ENCODE peak calls at places on chromosomes 7 and 10, in nine cellular contexts. L, Y, X, G, D, V, M, Z and K are unnamed samples.

GRCh38 chr7:24701899-24702235 is 55.4 kb downstream of the GSDME start:
- DNase-seq in L (no peak), Y (no peak), X (no peak), G (no peak), D (no peak), V (no peak), M (no peak), Z (no peak), K (no peak)

GRCh38 chr7:93298671-93299070 is 66.5 kb downstream of the VPS50 start:
- DNase-seq in L (no peak), Y (no peak), X (peak), G (no peak), D (no peak), V (peak), M (no peak), Z (no peak), K (no peak)

GRCh38 chr10:30387646-30388243 is 38.7 kb upstream of the MTPAP start:
- DNase-seq in L (no peak), Y (no peak), X (peak), G (no peak), D (no peak), V (no peak), M (no peak), Z (no peak), K (no peak)

GRCh38 chr10:130246113-130246512 is 109.9 kb downstream of the GLRX3 start:
- DNase-seq in L (no peak), Y (no peak), X (no peak), G (no peak), D (no peak), V (no peak), M (no peak), Z (no peak), K (no peak)

GRCh38 chr7:137449016-137449415 is 105.5 kb upstream of the PTN start:
- DNase-seq in L (no peak), Y (no peak), X (peak), G (no peak), D (no peak), V (no peak), M (no peak), Z (no peak), K (no peak)

GRCh38 chr7:51606601-51607154 is 290.1 kb upstream of the COBL start:
- DNase-seq in L (no peak), Y (no peak), X (no peak), G (no peak), D (no peak), V (no peak), M (no peak), Z (no peak), K (no peak)

GRCh38 chr10:45379891-45380540 is 6.0 kb downstream of the ALOX5 start:
- DNase-seq in L (no peak), Y (peak), X (no peak), G (no peak), D (peak), V (no peak), M (peak), Z (no peak), K (no peak)

GRCh38 chr7:138228119-138228518 is 151.9 kb downstream of the AKR1D1 start:
- DNase-seq in L (no peak), Y (no peak), X (no peak), G (no peak), D (no peak), V (no peak), M (no peak), Z (no peak), K (no peak)

GRCh38 chr7:121259826-121260225 is 69.0 kb upstream of the WNT16 start:
- DNase-seq in L (no peak), Y (no peak), X (no peak), G (no peak), D (no peak), V (no peak), M (no peak), Z (no peak), K (no peak)

GRCh38 chr7:47291461-47292051 is 290.4 kb downstream of the TNS3 start:
- DNase-seq in L (peak), Y (peak), X (peak), G (no peak), D (no peak), V (peak), M (no peak), Z (no peak), K (no peak)

GRCh38 chr7:156466955-156467625 is 173.5 kb upstream of the RNF32 start:
- DNase-seq in L (no peak), Y (no peak), X (no peak), G (no peak), D (no peak), V (no peak), M (no peak), Z (no peak), K (no peak)

GRCh38 chr7:112556633-112557032 is 75.8 kb downstream of the LSMEM1 start:
- DNase-seq in L (no peak), Y (no peak), X (no peak), G (no peak), D (no peak), V (no peak), M (no peak), Z (no peak), K (no peak)

GRCh38 chr10:89085153-89085552 is 94.6 kb downstream of the FAS start:
- DNase-seq in L (no peak), Y (no peak), X (no peak), G (no peak), D (no peak), V (no peak), M (no peak), Z (no peak), K (no peak)

GRCh38 chr7:155581954-155582353 is 35.6 kb upstream of the CNPY1 start:
- DNase-seq in L (no peak), Y (no peak), X (no peak), G (no peak), D (no peak), V (no peak), M (no peak), Z (no peak), K (no peak)

GRCh38 chr7:29588900-29589696 is 25.5 kb downstream of the PRR15 start:
- DNase-seq in L (no peak), Y (no peak), X (peak), G (no peak), D (no peak), V (no peak), M (no peak), Z (no peak), K (no peak)

GRCh38 chr7:98284335-98285036 is 3.0 kb downstream of the BRI3 start:
- DNase-seq in L (peak), Y (peak), X (peak), G (no peak), D (peak), V (peak), M (peak), Z (no peak), K (no peak)

GRCh38 chr7:44969049-44969700 is 9.6 kb downstream of the MYO1G start:
- DNase-seq in L (no peak), Y (no peak), X (no peak), G (no peak), D (no peak), V (no peak), M (no peak), Z (no peak), K (no peak)

GRCh38 chr7:44969701-44970494 is 8.9 kb downstream of the MYO1G start:
- DNase-seq in L (no peak), Y (no peak), X (no peak), G (no peak), D (no peak), V (no peak), M (no peak), Z (no peak), K (no peak)

GRCh38 chr7:44965937-44966730 is 12.7 kb downstream of the MYO1G start:
- DNase-seq in L (no peak), Y (no peak), X (no peak), G (no peak), D (no peak), V (no peak), M (no peak), Z (no peak), K (no peak)

GRCh38 chr7:44966731-44967538 is 11.9 kb downstream of the MYO1G start:
- DNase-seq in L (no peak), Y (no peak), X (no peak), G (no peak), D (no peak), V (no peak), M (no peak), Z (no peak), K (no peak)

GRCh38 chr7:44967571-44968446 is 11.0 kb downstream of the MYO1G start:
- DNase-seq in L (no peak), Y (no peak), X (no peak), G (no peak), D (no peak), V (no peak), M (no peak), Z (no peak), K (no peak)
- TF ChIP-seq CTCF in L (peak), Y (peak), X (peak), G (no peak), D (peak), V (peak), M (peak), Z (peak), K (no peak)

GRCh38 chr7:67455508-67455907 is 458.9 kb downstream of the TYW1 start:
- DNase-seq in L (no peak), Y (no peak), X (no peak), G (no peak), D (no peak), V (no peak), M (no peak), Z (no peak), K (no peak)
- TF ChIP-seq CTCF in L (no peak), Y (no peak), X (no peak), G (no peak), D (no peak), V (no peak), M (no peak), Z (no peak), K (no peak)

DNA sequence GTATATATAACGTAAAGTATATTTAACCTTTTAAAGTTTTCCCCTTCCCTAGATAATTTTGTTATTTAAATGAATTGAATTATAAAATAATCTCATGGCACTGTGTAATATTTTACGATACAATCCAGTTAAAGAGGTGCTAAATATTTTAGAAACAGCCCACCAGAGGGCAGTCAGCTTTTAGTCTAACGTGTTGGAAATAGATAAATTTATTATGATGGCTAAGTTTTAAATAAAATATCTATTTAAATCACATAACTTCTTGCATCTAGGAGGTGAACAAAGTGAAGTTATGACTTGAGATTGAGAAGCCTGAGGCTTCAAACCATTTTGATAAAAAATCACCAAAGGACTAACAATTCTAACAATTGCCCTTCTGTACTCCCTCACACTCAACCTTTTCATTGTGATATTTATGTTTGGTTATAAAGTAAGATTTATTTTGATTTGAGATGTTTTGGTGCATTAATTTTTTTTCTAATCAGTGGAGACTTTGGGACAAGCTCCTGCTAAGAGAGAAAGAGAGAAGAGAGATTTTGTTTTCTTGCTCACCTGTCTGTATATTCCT is 171.5 kb upstream of the SP4 start:
- DNase-seq in L (no peak), Y (no peak), X (peak), G (no peak), D (no peak), V (no peak), M (no peak), Z (no peak), K (no peak)
- TF ChIP-seq CTCF in L (peak), Y (no peak), X (peak), G (peak), D (peak), V (peak), M (peak), Z (peak), K (no peak)

GRCh38 chr10:74151057-74151878 is at the start of gene ADK:
- DNase-seq in L (peak), Y (peak), X (peak), G (peak), D (peak), V (peak), M (peak), Z (peak), K (peak)
- TF ChIP-seq CTCF in L (peak), Y (no peak), X (peak), G (peak), D (peak), V (peak), M (peak), Z (peak), K (no peak)

GRCh38 chr7:100475549-100475948 is 3.5 kb downstream of the TSC22D4 start:
- DNase-seq in L (no peak), Y (no peak), X (no peak), G (no peak), D (peak), V (no peak), M (no peak), Z (no peak), K (no peak)

GRCh38 chr7:100478966-100479660 is at the start of gene TSC22D4:
- DNase-seq in L (peak), Y (peak), X (peak), G (peak), D (peak), V (peak), M (peak), Z (peak), K (peak)

GRCh38 chr7:100477871-100478248 is 1.2 kb downstream of the TSC22D4 start:
- DNase-seq in L (no peak), Y (no peak), X (peak), G (no peak), D (no peak), V (no peak), M (no peak), Z (no peak), K (peak)

GRCh38 chr7:100476108-100476780 is 2.8 kb downstream of the TSC22D4 start:
- DNase-seq in L (no peak), Y (no peak), X (no peak), G (no peak), D (no peak), V (no peak), M (no peak), Z (no peak), K (no peak)

GRCh38 chr7:100476903-100477870 is 1.8 kb downstream of the TSC22D4 start:
- DNase-seq in L (no peak), Y (no peak), X (no peak), G (peak), D (peak), V (no peak), M (no peak), Z (no peak), K (no peak)
- TF ChIP-seq CTCF in L (peak), Y (no peak), X (peak), G (no peak), D (no peak), V (peak), M (peak), Z (no peak), K (no peak)

DNA sequence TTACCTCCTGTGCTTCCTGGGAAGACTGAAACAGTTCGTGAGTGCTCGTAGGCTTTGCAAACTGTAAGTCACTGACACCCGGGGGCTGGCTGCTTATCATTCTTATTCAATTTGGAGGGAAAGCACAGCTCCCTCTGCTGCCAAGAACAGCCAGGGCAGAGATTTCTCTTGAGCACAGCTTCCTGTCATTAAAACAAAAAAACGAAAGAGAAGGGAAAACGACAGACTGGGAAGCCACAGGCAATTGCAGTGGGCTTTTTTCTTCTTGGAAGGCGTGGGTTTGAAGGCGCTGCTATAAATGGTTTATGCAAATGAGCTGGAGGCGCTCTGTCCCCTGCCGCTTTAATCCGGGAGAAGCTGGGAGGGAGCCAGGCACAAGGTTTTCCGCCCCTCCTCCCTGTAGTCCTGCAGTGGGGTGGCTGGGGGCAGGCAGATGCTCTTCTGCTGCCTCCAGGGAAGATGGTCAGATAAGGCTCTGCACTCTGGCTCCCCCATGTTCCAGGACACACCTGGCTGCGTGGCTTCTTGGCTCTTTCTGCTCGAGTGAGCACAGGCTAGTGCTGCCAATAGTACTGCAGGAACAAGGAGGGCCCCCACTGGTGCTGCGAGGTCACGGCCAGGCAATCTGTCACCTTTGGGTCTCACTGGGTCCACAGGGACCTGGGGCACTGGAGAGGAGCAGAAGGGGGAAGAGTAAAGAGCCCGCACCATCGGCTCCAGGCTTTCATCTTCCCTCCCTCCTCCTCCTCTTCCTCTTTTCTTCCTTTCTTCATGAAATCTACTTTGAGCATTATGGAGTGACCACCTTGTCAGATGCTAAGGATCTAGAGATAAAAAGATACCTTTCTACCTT is 49.5 kb downstream of the NEURL1 start:
- DNase-seq in L (no peak), Y (no peak), X (peak), G (peak), D (no peak), V (no peak), M (no peak), Z (no peak), K (no peak)
- TF ChIP-seq CTCF in L (peak), Y (no peak), X (peak), G (peak), D (peak), V (peak), M (peak), Z (peak), K (no peak)

GRCh38 chr7:142231716-142232115 is 26.1 kb downstream of the PRSS58 start:
- DNase-seq in L (no peak), Y (no peak), X (no peak), G (no peak), D (no peak), V (no peak), M (no peak), Z (peak), K (no peak)
- TF ChIP-seq CTCF in L (no peak), Y (no peak), X (no peak), G (no peak), D (no peak), V (no peak), M (no peak), Z (peak), K (no peak)

DNA sequence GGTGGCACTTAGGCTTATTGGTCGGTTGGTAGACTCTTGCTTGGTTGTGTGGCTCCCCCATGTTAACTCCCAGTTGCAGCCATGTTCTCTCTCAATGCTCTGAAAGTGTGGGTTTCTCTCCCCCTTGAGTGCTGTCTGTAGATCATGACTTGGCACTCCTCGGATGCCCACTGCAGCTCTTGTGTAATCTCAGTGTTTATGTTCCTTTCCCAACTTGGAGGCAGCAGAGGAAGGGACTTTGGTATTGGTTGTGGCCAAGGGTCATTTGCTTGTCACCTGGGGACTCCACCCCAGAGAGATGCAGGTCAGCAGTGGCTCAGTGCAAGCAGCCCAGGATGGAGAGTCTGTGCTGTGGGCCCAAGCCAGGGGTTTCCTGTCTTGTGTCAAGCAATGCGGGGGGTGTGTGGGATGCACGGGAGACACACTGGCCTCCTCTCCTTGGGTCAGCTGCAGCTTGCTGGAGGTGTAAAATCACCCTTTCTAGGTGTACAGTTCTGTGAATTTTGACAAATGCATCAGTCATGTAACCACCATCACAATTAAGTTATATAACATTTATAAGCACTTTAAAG is 36.9 kb downstream of the PIK3CG start:
- DNase-seq in L (no peak), Y (no peak), X (no peak), G (no peak), D (no peak), V (no peak), M (no peak), Z (no peak), K (no peak)
- TF ChIP-seq CTCF in L (no peak), Y (no peak), X (no peak), G (no peak), D (no peak), V (no peak), M (no peak), Z (no peak), K (no peak)

DNA sequence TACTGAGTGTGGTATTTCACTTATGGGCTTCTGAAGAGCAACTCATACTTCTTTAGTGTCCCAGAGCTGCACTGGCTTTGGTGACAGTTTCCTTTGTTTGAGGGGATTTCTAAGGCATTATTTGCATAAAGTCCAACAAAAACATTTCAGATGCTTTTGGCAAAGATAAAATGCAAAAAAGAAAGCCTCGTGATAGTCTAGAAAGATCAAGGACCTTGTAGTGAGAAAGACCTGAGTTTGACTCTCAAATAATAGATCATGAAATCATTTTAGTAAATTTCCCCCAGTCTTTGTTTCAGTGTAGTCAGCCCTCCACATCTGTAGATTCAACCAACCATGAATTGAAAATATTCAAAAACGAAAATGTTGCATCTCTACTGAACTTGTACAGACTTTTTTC is 107.4 kb downstream of the EEPD1 start:
- DNase-seq in L (no peak), Y (no peak), X (no peak), G (no peak), D (no peak), V (no peak), M (no peak), Z (no peak), K (no peak)
- TF ChIP-seq CTCF in L (no peak), Y (no peak), X (no peak), G (no peak), D (no peak), V (no peak), M (no peak), Z (no peak), K (no peak)

GRCh38 chr7:70693300-70693689 is 438.6 kb upstream of the GALNT17 start:
- DNase-seq in L (no peak), Y (peak), X (peak), G (no peak), D (no peak), V (no peak), M (no peak), Z (no peak), K (no peak)
- TF ChIP-seq CTCF in L (no peak), Y (no peak), X (no peak), G (no peak), D (no peak), V (no peak), M (no peak), Z (no peak), K (no peak)